ENCODE peak calls at places on chromosomes 5 and 9, in six cellular contexts. One of them, this sample, is unnamed.

GRCh38 chr9:127763918-127764384 is 14.5 kb downstream of the SH2D3C start:
- DNase-seq in caudate nucleus: no peak
- DNase-seq in substantia nigra: peak
- DNase-seq in A673: no peak
- DNase-seq in left ventricle myocardium inferior: peak
- DNase-seq in PC-3: no peak
- DNase-seq in this sample: peak

GRCh38 chr5:146965781-146966659 is 87.5 kb upstream of the PPP2R2B start:
- DNase-seq in caudate nucleus: no peak
- DNase-seq in substantia nigra: peak
- DNase-seq in A673: peak
- DNase-seq in left ventricle myocardium inferior: no peak
- DNase-seq in PC-3: peak
- DNase-seq in this sample: peak

GRCh38 chr9:115691686-115692085 is 461.9 kb upstream of the PAPPA start:
- DNase-seq in caudate nucleus: no peak
- DNase-seq in substantia nigra: no peak
- DNase-seq in A673: no peak
- DNase-seq in left ventricle myocardium inferior: no peak
- DNase-seq in PC-3: peak
- DNase-seq in this sample: peak

GRCh38 chr9:6354072-6354686 is 26.0 kb downstream of the TPD52L3 start:
- DNase-seq in caudate nucleus: no peak
- DNase-seq in substantia nigra: peak
- DNase-seq in A673: peak
- DNase-seq in left ventricle myocardium inferior: no peak
- DNase-seq in PC-3: peak
- DNase-seq in this sample: peak

GRCh38 chr9:37297592-37297991 is 124.9 kb upstream of the GRHPR start:
- DNase-seq in caudate nucleus: no peak
- DNase-seq in substantia nigra: no peak
- DNase-seq in A673: no peak
- DNase-seq in left ventricle myocardium inferior: no peak
- DNase-seq in PC-3: no peak
- DNase-seq in this sample: no peak

GRCh38 chr5:126446498-126447224 is 23.5 kb downstream of the GRAMD2B start:
- DNase-seq in caudate nucleus: no peak
- DNase-seq in substantia nigra: no peak
- DNase-seq in A673: no peak
- DNase-seq in left ventricle myocardium inferior: no peak
- DNase-seq in PC-3: peak
- DNase-seq in this sample: no peak

GRCh38 chr9:76271755-76272154 is 122.5 kb downstream of the RFK start:
- DNase-seq in caudate nucleus: no peak
- DNase-seq in substantia nigra: no peak
- DNase-seq in A673: no peak
- DNase-seq in left ventricle myocardium inferior: no peak
- DNase-seq in PC-3: no peak
- DNase-seq in this sample: no peak

GRCh38 chr9:114602620-114603019 is 8.5 kb upstream of the TMEM268 start:
- DNase-seq in caudate nucleus: no peak
- DNase-seq in substantia nigra: no peak
- DNase-seq in A673: no peak
- DNase-seq in left ventricle myocardium inferior: no peak
- DNase-seq in PC-3: no peak
- DNase-seq in this sample: no peak

GRCh38 chr5:97797994-97798451 is 615.0 kb upstream of the RIOK2 start:
- DNase-seq in caudate nucleus: no peak
- DNase-seq in substantia nigra: no peak
- DNase-seq in A673: no peak
- DNase-seq in left ventricle myocardium inferior: no peak
- DNase-seq in PC-3: no peak
- DNase-seq in this sample: peak

GRCh38 chr9:95379630-95380029 is 62.1 kb upstream of the FANCC start:
- DNase-seq in caudate nucleus: no peak
- DNase-seq in substantia nigra: no peak
- DNase-seq in A673: no peak
- DNase-seq in left ventricle myocardium inferior: no peak
- DNase-seq in PC-3: no peak
- DNase-seq in this sample: no peak

GRCh38 chr5:163089233-163089632 is 348.2 kb upstream of the CCNG1 start:
- DNase-seq in caudate nucleus: no peak
- DNase-seq in substantia nigra: no peak
- DNase-seq in A673: peak
- DNase-seq in left ventricle myocardium inferior: no peak
- DNase-seq in PC-3: no peak
- DNase-seq in this sample: no peak

GRCh38 chr9:120928720-120929389 is 2.3 kb upstream of the TRAF1 start:
- DNase-seq in caudate nucleus: no peak
- DNase-seq in substantia nigra: peak
- DNase-seq in A673: peak
- DNase-seq in left ventricle myocardium inferior: peak
- DNase-seq in PC-3: no peak
- DNase-seq in this sample: peak

GRCh38 chr5:102811962-102812361 is 56.9 kb downstream of the PAM start:
- DNase-seq in caudate nucleus: no peak
- DNase-seq in substantia nigra: no peak
- DNase-seq in A673: peak
- DNase-seq in left ventricle myocardium inferior: no peak
- DNase-seq in PC-3: peak
- DNase-seq in this sample: no peak

GRCh38 chr5:140408750-140409241 is 7.2 kb downstream of the ANKHD1 start:
- DNase-seq in caudate nucleus: no peak
- DNase-seq in substantia nigra: no peak
- DNase-seq in A673: peak
- DNase-seq in left ventricle myocardium inferior: no peak
- DNase-seq in PC-3: peak
- DNase-seq in this sample: no peak

GRCh38 chr5:9358961-9359686 is 186.8 kb downstream of the SEMA5A start:
- DNase-seq in caudate nucleus: no peak
- DNase-seq in substantia nigra: no peak
- DNase-seq in A673: no peak
- DNase-seq in left ventricle myocardium inferior: no peak
- DNase-seq in PC-3: peak
- DNase-seq in this sample: peak

GRCh38 chr9:5976668-5977397 is 38.6 kb downstream of the RANBP6 start:
- DNase-seq in caudate nucleus: no peak
- DNase-seq in substantia nigra: no peak
- DNase-seq in A673: no peak
- DNase-seq in left ventricle myocardium inferior: no peak
- DNase-seq in PC-3: no peak
- DNase-seq in this sample: no peak

GRCh38 chr5:90878549-90879196 is 320.1 kb downstream of the ADGRV1 start:
- DNase-seq in caudate nucleus: no peak
- DNase-seq in substantia nigra: no peak
- DNase-seq in A673: no peak
- DNase-seq in left ventricle myocardium inferior: no peak
- DNase-seq in PC-3: peak
- DNase-seq in this sample: no peak

GRCh38 chr5:90956511-90956910 is 397.9 kb downstream of the ADGRV1 start:
- DNase-seq in caudate nucleus: no peak
- DNase-seq in substantia nigra: no peak
- DNase-seq in A673: no peak
- DNase-seq in left ventricle myocardium inferior: no peak
- DNase-seq in PC-3: no peak
- DNase-seq in this sample: no peak

GRCh38 chr5:94268226-94268625 is 350.2 kb downstream of the KIAA0825 start:
- DNase-seq in caudate nucleus: no peak
- DNase-seq in substantia nigra: no peak
- DNase-seq in A673: no peak
- DNase-seq in left ventricle myocardium inferior: no peak
- DNase-seq in PC-3: no peak
- DNase-seq in this sample: no peak

GRCh38 chr5:56440871-56441740 is 208.0 kb upstream of the ANKRD55 start:
- DNase-seq in caudate nucleus: no peak
- DNase-seq in substantia nigra: no peak
- DNase-seq in A673: no peak
- DNase-seq in left ventricle myocardium inferior: no peak
- DNase-seq in PC-3: peak
- DNase-seq in this sample: no peak

GRCh38 chr5:180126716-180127681 is 55.4 kb upstream of the RNF130 start:
- DNase-seq in caudate nucleus: no peak
- DNase-seq in substantia nigra: peak
- DNase-seq in A673: peak
- DNase-seq in left ventricle myocardium inferior: no peak
- DNase-seq in PC-3: peak
- DNase-seq in this sample: no peak

GRCh38 chr5:65485405-65485804 is 3.7 kb upstream of the ADAMTS6 start:
- DNase-seq in caudate nucleus: no peak
- DNase-seq in substantia nigra: no peak
- DNase-seq in A673: no peak
- DNase-seq in left ventricle myocardium inferior: no peak
- DNase-seq in PC-3: no peak
- DNase-seq in this sample: no peak

GRCh38 chr9:133163559-133164208 is at the start of gene GBGT1:
- DNase-seq in caudate nucleus: no peak
- DNase-seq in substantia nigra: peak
- DNase-seq in A673: peak
- DNase-seq in left ventricle myocardium inferior: peak
- DNase-seq in PC-3: no peak
- DNase-seq in this sample: peak

GRCh38 chr9:119278138-119278537 is 91.1 kb downstream of the BRINP1 start:
- DNase-seq in caudate nucleus: no peak
- DNase-seq in substantia nigra: no peak
- DNase-seq in A673: no peak
- DNase-seq in left ventricle myocardium inferior: no peak
- DNase-seq in PC-3: no peak
- DNase-seq in this sample: peak

GRCh38 chr5:146338774-146339714 is at the start of gene POU4F3:
- DNase-seq in caudate nucleus: no peak
- DNase-seq in substantia nigra: no peak
- DNase-seq in A673: peak
- DNase-seq in left ventricle myocardium inferior: no peak
- DNase-seq in PC-3: no peak
- DNase-seq in this sample: peak

GRCh38 chr9:83062011-83062652 is 810 bp downstream of the RASEF start:
- DNase-seq in caudate nucleus: no peak
- DNase-seq in substantia nigra: no peak
- DNase-seq in A673: peak
- DNase-seq in left ventricle myocardium inferior: peak
- DNase-seq in PC-3: peak
- DNase-seq in this sample: peak

DNA sequence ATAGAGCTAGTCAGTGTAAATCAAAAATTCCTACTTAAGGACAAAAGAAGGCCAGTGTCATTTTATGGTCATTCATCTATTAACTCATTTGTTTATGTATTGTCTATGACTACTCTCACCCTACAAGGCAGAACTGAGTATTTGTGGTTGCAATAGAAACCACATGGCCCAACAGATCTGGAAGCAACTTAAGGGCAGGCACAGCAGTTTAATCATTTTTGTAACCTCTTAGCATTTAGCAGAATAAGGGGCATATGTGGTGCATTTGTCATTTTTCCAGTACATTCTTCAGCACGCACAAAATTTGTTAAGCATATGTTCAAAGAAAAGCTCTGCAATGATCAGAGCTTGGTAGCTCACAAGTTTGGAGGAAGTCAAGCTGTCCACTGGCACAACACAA is 1.1 kb downstream of the FKBP15 start:
- DNase-seq in caudate nucleus: no peak
- DNase-seq in substantia nigra: no peak
- DNase-seq in A673: no peak
- DNase-seq in left ventricle myocardium inferior: no peak
- DNase-seq in PC-3: no peak
- DNase-seq in this sample: no peak
- H3K27ac ChIP-seq in caudate nucleus: no peak
- H3K27ac ChIP-seq in substantia nigra: peak
- H3K27ac ChIP-seq in A673: peak
- H3K27ac ChIP-seq in left ventricle myocardium inferior: peak
- H3K27ac ChIP-seq in PC-3: no peak
- H3K27ac ChIP-seq in this sample: no peak

GRCh38 chr9:129888809-129889460 is 53.7 kb downstream of the USP20 start:
- DNase-seq in caudate nucleus: no peak
- DNase-seq in substantia nigra: no peak
- DNase-seq in A673: no peak
- DNase-seq in left ventricle myocardium inferior: no peak
- DNase-seq in PC-3: no peak
- DNase-seq in this sample: no peak

GRCh38 chr9:129891519-129891918 is 56.3 kb downstream of the USP20 start:
- DNase-seq in caudate nucleus: no peak
- DNase-seq in substantia nigra: no peak
- DNase-seq in A673: no peak
- DNase-seq in left ventricle myocardium inferior: no peak
- DNase-seq in PC-3: no peak
- DNase-seq in this sample: no peak

GRCh38 chr9:129889461-129889935 is 54.2 kb downstream of the USP20 start:
- DNase-seq in caudate nucleus: no peak
- DNase-seq in substantia nigra: no peak
- DNase-seq in A673: no peak
- DNase-seq in left ventricle myocardium inferior: no peak
- DNase-seq in PC-3: no peak
- DNase-seq in this sample: no peak

GRCh38 chr9:129888085-129888808 is 53.0 kb downstream of the USP20 start:
- DNase-seq in caudate nucleus: no peak
- DNase-seq in substantia nigra: no peak
- DNase-seq in A673: no peak
- DNase-seq in left ventricle myocardium inferior: peak
- DNase-seq in PC-3: no peak
- DNase-seq in this sample: no peak

GRCh38 chr9:129889936-129890717 is 54.9 kb downstream of the USP20 start:
- DNase-seq in caudate nucleus: no peak
- DNase-seq in substantia nigra: peak
- DNase-seq in A673: no peak
- DNase-seq in left ventricle myocardium inferior: no peak
- DNase-seq in PC-3: no peak
- DNase-seq in this sample: peak
- H3K27ac ChIP-seq in caudate nucleus: no peak
- H3K27ac ChIP-seq in substantia nigra: peak
- H3K27ac ChIP-seq in A673: no peak
- H3K27ac ChIP-seq in left ventricle myocardium inferior: peak
- H3K27ac ChIP-seq in PC-3: no peak
- H3K27ac ChIP-seq in this sample: no peak

GRCh38 chr9:107588393-107588792 is 98.8 kb upstream of the KLF4 start:
- DNase-seq in caudate nucleus: no peak
- DNase-seq in substantia nigra: no peak
- DNase-seq in A673: no peak
- DNase-seq in left ventricle myocardium inferior: no peak
- DNase-seq in PC-3: no peak
- DNase-seq in this sample: no peak
- H3K27ac ChIP-seq in caudate nucleus: no peak
- H3K27ac ChIP-seq in substantia nigra: no peak
- H3K27ac ChIP-seq in A673: no peak
- H3K27ac ChIP-seq in left ventricle myocardium inferior: peak
- H3K27ac ChIP-seq in PC-3: no peak
- H3K27ac ChIP-seq in this sample: no peak

GRCh38 chr9:136549010-136549980 is 3.4 kb upstream of the NOTCH1 start:
- DNase-seq in caudate nucleus: no peak
- DNase-seq in substantia nigra: no peak
- DNase-seq in A673: no peak
- DNase-seq in left ventricle myocardium inferior: no peak
- DNase-seq in PC-3: no peak
- DNase-seq in this sample: no peak
- H3K27ac ChIP-seq in caudate nucleus: no peak
- H3K27ac ChIP-seq in substantia nigra: no peak
- H3K27ac ChIP-seq in A673: no peak
- H3K27ac ChIP-seq in left ventricle myocardium inferior: no peak
- H3K27ac ChIP-seq in PC-3: no peak
- H3K27ac ChIP-seq in this sample: no peak

GRCh38 chr5:40446910-40447309 is 232.8 kb upstream of the PTGER4 start:
- DNase-seq in caudate nucleus: no peak
- DNase-seq in substantia nigra: no peak
- DNase-seq in A673: no peak
- DNase-seq in left ventricle myocardium inferior: no peak
- DNase-seq in PC-3: peak
- DNase-seq in this sample: peak
- H3K27ac ChIP-seq in caudate nucleus: no peak
- H3K27ac ChIP-seq in substantia nigra: no peak
- H3K27ac ChIP-seq in A673: no peak
- H3K27ac ChIP-seq in left ventricle myocardium inferior: no peak
- H3K27ac ChIP-seq in PC-3: peak
- H3K27ac ChIP-seq in this sample: no peak

GRCh38 chr5:174607205-174607604 is 117.2 kb upstream of the MSX2 start:
- DNase-seq in caudate nucleus: no peak
- DNase-seq in substantia nigra: no peak
- DNase-seq in A673: no peak
- DNase-seq in left ventricle myocardium inferior: no peak
- DNase-seq in PC-3: no peak
- DNase-seq in this sample: no peak
- H3K27ac ChIP-seq in caudate nucleus: no peak
- H3K27ac ChIP-seq in substantia nigra: no peak
- H3K27ac ChIP-seq in A673: no peak
- H3K27ac ChIP-seq in left ventricle myocardium inferior: no peak
- H3K27ac ChIP-seq in PC-3: no peak
- H3K27ac ChIP-seq in this sample: no peak

This sample was measured in mesendoderm.